ENCODE peak calls at places on chromosomes 4 and X, in five cellular contexts. W is fibroblast of villous mesenchyme, Y is Peyer's patch, G is right lobe of liver, M is neural crest cell. J is an unnamed sample.
A peak's percentile ranks its signal among the peaks of the same experiment; 100 is the strongest.

GRCh38 chrX:136608295-136608933 is 39.5 kb upstream of the CD40LG start:
- DNase-seq in W (peak; percentile 20), Y (peak; percentile 33), G (peak; percentile 58), M (no peak), J (peak; percentile 16)

GRCh38 chrX:101658661-101659477 is 781 bp downstream of the ARMCX2 start:
- DNase-seq in W (peak; percentile 50), Y (peak; percentile 72), G (peak; percentile 58), M (peak; percentile 45), J (peak; percentile 23)

GRCh38 chr4:121784975-121785374 is 16.1 kb upstream of the EXOSC9 start:
- DNase-seq in W (peak; percentile 78), Y (no peak), G (no peak), M (no peak), J (no peak)

GRCh38 chrX:20265221-20265725 is 1.4 kb downstream of the RPS6KA3 start:
- DNase-seq in W (peak; percentile 79), Y (peak; percentile 53), G (peak; percentile 55), M (peak; percentile 8), J (peak; percentile 32)

GRCh38 chr4:137309424-137309823 is 222.9 kb downstream of the PCDH18 start:
- DNase-seq in W (no peak), Y (no peak), G (no peak), M (no peak), J (no peak)

GRCh38 chr4:8766610-8767009 is 105.0 kb downstream of the HMX1 start:
- DNase-seq in W (no peak), Y (no peak), G (no peak), M (no peak), J (no peak)

GRCh38 chr4:23324291-23324690 is 565.6 kb downstream of the PPARGC1A start:
- DNase-seq in W (no peak), Y (no peak), G (no peak), M (no peak), J (no peak)

GRCh38 chr4:1500231-1500965 is 94.2 kb upstream of the NKX1-1 start:
- DNase-seq in W (no peak), Y (no peak), G (peak; percentile 30), M (no peak), J (peak; percentile 2)

GRCh38 chr4:7641712-7642111 is 207.0 kb upstream of the PSAPL1 start:
- DNase-seq in W (no peak), Y (no peak), G (no peak), M (no peak), J (no peak)

GRCh38 chr4:91989914-91990313 is 313.9 kb upstream of the GRID2 start:
- DNase-seq in W (no peak), Y (no peak), G (no peak), M (no peak), J (no peak)

GRCh38 chr4:93063325-93063724 is 759.6 kb downstream of the GRID2 start:
- DNase-seq in W (no peak), Y (no peak), G (no peak), M (no peak), J (no peak)

GRCh38 chr4:108272566-108272965 is 103.8 kb upstream of the LEF1 start:
- DNase-seq in W (peak; percentile 81), Y (no peak), G (no peak), M (no peak), J (no peak)

GRCh38 chr4:76545161-76545884 is 110.3 kb downstream of the SHROOM3 start:
- DNase-seq in W (no peak), Y (no peak), G (no peak), M (no peak), J (no peak)

GRCh38 chr4:74283614-74284013 is 24.7 kb upstream of the EPGN start:
- DNase-seq in W (peak; percentile 18), Y (no peak), G (no peak), M (no peak), J (no peak)

GRCh38 chr4:22661443-22661842 is 31.3 kb upstream of the GBA3 start:
- DNase-seq in W (peak; percentile 2), Y (no peak), G (no peak), M (no peak), J (no peak)

GRCh38 chr4:151418385-151418784 is 9.4 kb downstream of the FHIP1A start:
- DNase-seq in W (peak; percentile 49), Y (no peak), G (no peak), M (no peak), J (no peak)

GRCh38 chr4:154714339-154715040 is 29.3 kb upstream of the LRAT start:
- DNase-seq in W (no peak), Y (no peak), G (no peak), M (no peak), J (no peak)

GRCh38 chr4:163816494-163816893 is 322.0 kb downstream of the TMA16 start:
- DNase-seq in W (no peak), Y (no peak), G (no peak), M (no peak), J (no peak)

GRCh38 chr4:23337292-23337691 is 552.6 kb downstream of the PPARGC1A start:
- DNase-seq in W (no peak), Y (no peak), G (no peak), M (no peak), J (no peak)

GRCh38 chrX:112819013-112819635 is 21.5 kb downstream of the AMOT start:
- DNase-seq in W (peak; percentile 68), Y (no peak), G (no peak), M (no peak), J (no peak)

GRCh38 chrX:25523574-25523973 is 507.8 kb upstream of the ARX start:
- DNase-seq in W (peak; percentile 2), Y (no peak), G (no peak), M (peak; percentile 15), J (no peak)

GRCh38 chrX:6732101-6732500 is 197.2 kb upstream of the VCX3A start:
- DNase-seq in W (no peak), Y (no peak), G (no peak), M (no peak), J (no peak)

GRCh38 chr4:140344621-140345020 is 28.8 kb upstream of the SCOC start:
- DNase-seq in W (no peak), Y (no peak), G (no peak), M (no peak), J (no peak)

GRCh38 chr4:54255881-54256280 is 26.8 kb downstream of the PDGFRA start:
- DNase-seq in W (peak; percentile 89), Y (no peak), G (no peak), M (no peak), J (no peak)

GRCh38 chrX:149151805-149152757 is 353.0 kb downstream of the IDS start:
- DNase-seq in W (peak; percentile 38), Y (no peak), G (no peak), M (no peak), J (no peak)

GRCh38 chr4:6474053-6474568 is 1.7 kb upstream of the PPP2R2C start:
- DNase-seq in W (no peak), Y (no peak), G (no peak), M (no peak), J (no peak)
- TF ChIP-seq CTCF in W (peak; percentile 34), Y (no peak), G (no peak), M (peak; percentile 49), J (no peak)

DNA sequence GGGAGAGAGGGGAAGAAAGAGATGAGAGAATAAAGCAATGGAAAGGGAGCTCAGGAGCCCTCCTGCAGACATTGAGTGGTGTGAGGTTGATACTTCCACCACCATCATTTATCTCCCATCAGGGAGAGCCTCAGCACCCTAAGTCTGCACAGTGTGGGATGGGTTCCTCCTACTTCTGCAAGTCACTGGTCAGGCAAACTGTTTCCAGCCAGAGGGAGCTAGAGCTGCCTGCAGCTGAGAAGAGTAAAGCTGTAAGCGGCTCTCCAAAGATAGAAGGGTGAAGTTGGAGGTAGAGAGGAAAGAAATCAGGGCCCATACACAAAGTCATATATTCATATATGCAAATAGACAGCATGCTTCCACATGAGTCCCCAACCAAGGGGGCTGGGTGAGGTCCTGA is 21.8 kb upstream of the ZNF81 start:
- DNase-seq in W (no peak), Y (no peak), G (no peak), M (no peak), J (no peak)
- TF ChIP-seq CTCF in W (peak; percentile 28), Y (no peak), G (no peak), M (no peak), J (no peak)

GRCh38 chr4:153547520-153547919 is 81.4 kb downstream of the TMEM131L start:
- DNase-seq in W (no peak), Y (no peak), G (no peak), M (no peak), J (no peak)

GRCh38 chr4:153546273-153546672 is 80.1 kb downstream of the TMEM131L start:
- DNase-seq in W (no peak), Y (no peak), G (no peak), M (no peak), J (no peak)

GRCh38 chr4:153542835-153543234 is 76.7 kb downstream of the TMEM131L start:
- DNase-seq in W (no peak), Y (peak; percentile 51), G (no peak), M (no peak), J (no peak)

GRCh38 chr4:153543351-153543750 is 77.2 kb downstream of the TMEM131L start:
- DNase-seq in W (no peak), Y (no peak), G (no peak), M (no peak), J (no peak)

DNA sequence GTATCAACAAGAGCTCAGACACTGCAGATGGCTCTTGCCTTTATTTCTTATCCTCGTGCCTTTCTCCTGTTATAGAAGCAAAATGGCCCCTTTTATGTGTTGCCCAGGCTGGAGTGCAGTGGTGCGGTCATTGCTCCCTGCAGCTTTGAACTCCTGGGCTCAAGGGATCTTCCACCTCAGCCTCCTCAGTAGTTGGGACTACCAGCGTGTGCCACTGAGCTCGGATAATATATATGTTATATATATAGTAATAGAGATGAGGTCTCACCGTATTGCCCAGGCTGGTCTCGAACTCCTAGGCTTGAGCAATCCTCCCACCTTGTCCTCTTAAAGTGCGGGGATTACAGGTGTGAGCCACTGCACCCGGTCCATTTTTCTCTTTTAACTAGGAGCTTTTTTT is 79.7 kb downstream of the TMEM131L start:
- DNase-seq in W (no peak), Y (no peak), G (no peak), M (no peak), J (no peak)
- TF ChIP-seq CTCF in W (no peak), Y (no peak), G (no peak), M (no peak), J (no peak)

DNA sequence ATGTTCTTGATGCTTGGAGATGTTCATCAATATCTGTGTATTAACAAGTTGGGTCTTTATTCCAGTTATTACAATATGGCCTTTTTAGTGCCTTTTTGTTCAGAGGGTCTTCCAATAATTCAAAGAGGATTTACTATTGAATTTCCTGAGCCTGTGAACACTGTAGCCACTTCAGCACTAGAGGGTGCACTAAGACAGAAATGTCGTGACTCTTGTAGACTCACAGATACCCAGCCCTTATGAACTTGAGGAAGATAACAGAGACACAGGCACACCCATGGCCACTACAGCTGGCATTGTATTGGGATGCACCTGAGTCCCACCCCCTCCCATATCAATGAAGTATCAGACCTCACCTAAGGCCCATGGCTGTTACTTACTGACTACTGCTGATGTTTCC is 54.4 kb upstream of the ACTRT1 start:
- DNase-seq in W (no peak), Y (no peak), G (no peak), M (peak; percentile 10), J (no peak)
- TF ChIP-seq CTCF in W (no peak), Y (no peak), G (no peak), M (peak; percentile 65), J (no peak)

GRCh38 chrX:72392816-72393800 is 87.4 kb upstream of the CITED1 start:
- DNase-seq in W (no peak), Y (no peak), G (no peak), M (no peak), J (no peak)
- TF ChIP-seq CTCF in W (no peak), Y (no peak), G (no peak), M (no peak), J (no peak)

GRCh38 chrX:16662402-16662801 is 12.4 kb downstream of the S100G start:
- DNase-seq in W (no peak), Y (no peak), G (no peak), M (no peak), J (no peak)
- TF ChIP-seq CTCF in W (no peak), Y (no peak), G (no peak), M (no peak), J (no peak)

GRCh38 chrX:66632986-66633385 is 5.9 kb downstream of the EDA2R start:
- DNase-seq in W (peak; percentile 70), Y (no peak), G (no peak), M (no peak), J (no peak)
- TF ChIP-seq CTCF in W (no peak), Y (no peak), G (no peak), M (no peak), J (no peak)